ENCODE peak calls at places on chromosomes 4 and X, in five cellular contexts. E is AG10803, G is mesenchymal stem cell, U is tibial artery, F is neuronal stem cell. T is an unnamed sample.

GRCh38 chr4:152640058-152640921 is 39.5 kb downstream of the TMEM154 start:
- DNase-seq in G (peak), E (peak), U (no peak), F (no peak), T (peak)

GRCh38 chr4:153589703-153590595 is 94.1 kb upstream of the TLR2 start:
- DNase-seq in U (no peak), E (peak), F (no peak), G (no peak), T (peak)

GRCh38 chr4:18934197-18934596 is 912.6 kb upstream of the LCORL start:
- DNase-seq in G (no peak), E (no peak), F (no peak), U (no peak), T (peak)

GRCh38 chrX:46178763-46179162 is 366.5 kb downstream of the ZNF674 start:
- DNase-seq in E (no peak), F (no peak), G (no peak), U (no peak), T (no peak)

GRCh38 chr4:26793750-26794149 is 66.9 kb upstream of the STIM2 start:
- DNase-seq in E (no peak), U (no peak), F (no peak), G (no peak), T (no peak)

GRCh38 chrX:47751670-47752069 is 85.0 kb upstream of the ZNF81 start:
- DNase-seq in E (peak), U (no peak), F (no peak), G (no peak), T (peak)

GRCh38 chrX:151984891-151985290 is 10.4 kb upstream of the GABRE start:
- DNase-seq in G (no peak), E (no peak), U (no peak), F (no peak), T (no peak)

GRCh38 chr4:184472540-184473264 is 1.6 kb downstream of the IRF2 start:
- DNase-seq in F (peak), U (peak), E (peak), G (peak), T (peak)

GRCh38 chrX:37347420-37347819 is 1.7 kb upstream of the PRRG1 start:
- DNase-seq in E (peak), U (peak), F (no peak), G (peak), T (peak)

GRCh38 chrX:85029043-85029442 is 25.4 kb downstream of the APOOL start:
- DNase-seq in E (no peak), U (no peak), G (no peak), F (no peak), T (no peak)

GRCh38 chrX:114841051-114841450 is 176.4 kb downstream of the IL13RA2 start:
- DNase-seq in E (peak), G (peak), U (no peak), F (no peak), T (peak)

GRCh38 chrX:152907084-152907651 is 9.3 kb downstream of the ZNF185 start:
- DNase-seq in U (no peak), E (peak), G (peak), F (peak), T (peak)

GRCh38 chr4:4981427-4981826 is 37.8 kb downstream of the CYTL1 start:
- DNase-seq in G (no peak), E (peak), F (no peak), U (peak), T (peak)

GRCh38 chr4:86482851-86483490 is 111.1 kb upstream of the PTPN13 start:
- DNase-seq in F (peak), E (no peak), U (no peak), G (peak), T (no peak)

GRCh38 chrX:150219374-150220185 is 143.5 kb upstream of the MAMLD1 start:
- DNase-seq in F (no peak), G (peak), U (no peak), E (peak), T (peak)

GRCh38 chr4:176753049-176753448 is 39.7 kb downstream of the VEGFC start:
- DNase-seq in E (peak), F (no peak), U (no peak), G (peak), T (peak)

GRCh38 chr4:184897807-184898388 is 72.1 kb upstream of the ACSL1 start:
- DNase-seq in U (no peak), E (no peak), F (no peak), G (no peak), T (no peak)

GRCh38 chrX:27767387-27767786 is 40.4 kb upstream of the MAGEB10 start:
- DNase-seq in F (no peak), G (no peak), E (no peak), U (no peak), T (no peak)

GRCh38 chr4:133452669-133453068 is 303.6 kb downstream of the PCDH10 start:
- DNase-seq in E (no peak), U (no peak), G (no peak), F (no peak), T (no peak)

GRCh38 chrX:2691543-2692220 is 587 bp downstream of the CD99 start:
- DNase-seq in E (peak), U (peak), F (no peak), G (peak), T (peak)

GRCh38 chr4:139208404-139208945 is 31.5 kb upstream of the ELF2 start:
- DNase-seq in U (peak), G (peak), E (peak), F (no peak), T (peak)

GRCh38 chrX:18995216-18995615 is 11.3 kb upstream of the PHKA2 start:
- DNase-seq in U (no peak), F (no peak), E (peak), G (peak), T (peak)

GRCh38 chr4:25030283-25031076 is at the start of gene LGI2:
- DNase-seq in E (no peak), G (no peak), U (peak), F (peak), T (no peak)

GRCh38 chr4:25031077-25031606 is 396 bp upstream of the LGI2 start:
- DNase-seq in F (peak), G (peak), E (peak), U (peak), T (peak)

GRCh38 chr4:25032126-25032525 is 1.4 kb upstream of the LGI2 start:
- DNase-seq in F (no peak), G (no peak), E (peak), U (no peak), T (no peak)

GRCh38 chr4:25029479-25030282 is 1.1 kb downstream of the LGI2 start:
- DNase-seq in U (no peak), G (no peak), E (no peak), F (no peak), T (no peak)
- H3K4me3 ChIP-seq in U (peak), G (peak), E (no peak), F (peak), T (no peak)

GRCh38 chr4:76305971-76306881 is at the start of gene STBD1:
- DNase-seq in F (peak), G (peak), E (peak), U (peak), T (peak)
- H3K4me3 ChIP-seq in F (peak), G (peak), E (peak), U (peak), T (peak)

DNA sequence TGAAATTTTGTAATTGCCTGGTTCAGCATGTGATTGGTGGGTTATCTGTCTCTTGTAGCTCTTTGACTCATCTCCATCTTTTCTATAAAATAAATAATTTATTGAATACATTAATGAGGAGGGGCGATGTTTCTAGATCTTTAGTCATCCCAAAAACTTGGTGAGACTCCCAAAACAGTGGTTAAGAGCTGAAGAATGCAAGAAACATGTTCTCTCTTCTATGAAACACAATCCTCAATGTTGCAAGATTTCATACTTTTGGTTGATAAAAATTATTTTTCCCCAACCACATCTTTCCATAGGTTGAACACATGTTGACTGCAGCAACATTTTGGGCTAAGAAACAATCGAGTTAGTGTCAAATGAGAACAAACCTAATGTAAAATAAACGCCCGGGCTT is 1.2 kb upstream of the TMEM47 start:
- DNase-seq in U (no peak), E (peak), G (no peak), F (no peak), T (no peak)
- H3K4me3 ChIP-seq in U (no peak), E (peak), G (peak), F (no peak), T (no peak)

GRCh38 chr4:99013402-99013843 is 17.9 kb downstream of the METAP1 start:
- DNase-seq in G (no peak), U (no peak), E (no peak), F (no peak), T (peak)
- H3K4me3 ChIP-seq in G (no peak), U (no peak), E (no peak), F (no peak), T (no peak)

T was measured in fibroblast of villous mesenchyme.